ENCODE peak calls at places on chromosomes 5 and 9, in nine cellular contexts. Y is GM04504; F is NCI-H1436; I is LoVo; J is stimulated activated naive B cell treated with anti-CD40 and anti-IgM and Interleukin-4, amounts not matched to agents 10 μg/mL and 1 μg/mL and 100 μg/mL, for 72 hours; Z is RWPE1; A is fibroblast of the aortic adventitia; K is lower lobe of right lung; G is GM06990. O is an unnamed sample.

GRCh38 chr5:112548246-112548982 is 129.3 kb upstream of the EPB41L4A start:
- DNase-seq in Y (no peak), F (no peak), K (no peak), A (peak), G (no peak), I (no peak), Z (no peak), J (no peak), O (no peak)

GRCh38 chr5:177099422-177100093 is 12.8 kb downstream of the FGFR4 start:
- DNase-seq in F (no peak), G (no peak), Y (no peak), K (no peak), A (no peak), J (no peak), I (no peak), Z (no peak), O (no peak)

GRCh38 chr9:17519761-17520160 is 59.1 kb upstream of the SH3GL2 start:
- DNase-seq in Y (no peak), Z (no peak), G (no peak), I (no peak), A (peak), K (no peak), F (no peak), J (no peak), O (no peak)

GRCh38 chr9:78695521-78695920 is 398.6 kb downstream of the PSAT1 start:
- DNase-seq in A (no peak), Z (no peak), K (peak), Y (no peak), F (peak), I (peak), J (peak), G (peak), O (no peak)

GRCh38 chr5:176611435-176611834 is 1.5 kb upstream of the GPRIN1 start:
- DNase-seq in F (no peak), K (peak), J (no peak), I (peak), G (no peak), A (peak), Z (peak), Y (peak), O (no peak)

GRCh38 chr5:12614608-12615007 is 710.4 kb upstream of the CTNND2 start:
- DNase-seq in G (no peak), Z (no peak), J (no peak), K (no peak), A (no peak), Y (no peak), I (no peak), F (no peak), O (no peak)

GRCh38 chr9:109586993-109587392 is 88.9 kb upstream of the PTPN3 start:
- DNase-seq in G (no peak), F (no peak), A (no peak), Z (no peak), Y (no peak), J (no peak), K (no peak), I (no peak), O (no peak)

GRCh38 chr5:173396311-173396993 is 68.2 kb upstream of the STC2 start:
- DNase-seq in Y (no peak), A (no peak), I (no peak), G (no peak), J (no peak), K (no peak), F (no peak), Z (no peak), O (no peak)

GRCh38 chr5:119655081-119655480 is 25.7 kb downstream of the FAM170A start:
- DNase-seq in Y (no peak), I (no peak), A (no peak), K (peak), F (no peak), J (no peak), Z (peak), G (no peak), O (no peak)

GRCh38 chr9:114869845-114870244 is 60.5 kb downstream of the TNFSF8 start:
- DNase-seq in F (no peak), I (no peak), A (no peak), Z (no peak), J (no peak), G (no peak), K (peak), Y (no peak), O (no peak)

GRCh38 chr5:41338276-41338675 is 124.9 kb upstream of the C6 start:
- DNase-seq in A (peak), Y (no peak), Z (no peak), J (no peak), G (no peak), I (no peak), F (no peak), K (no peak), O (no peak)

GRCh38 chr5:108523360-108523759 is 141.5 kb upstream of the FBXL17 start:
- DNase-seq in A (no peak), F (no peak), Z (no peak), Y (no peak), K (no peak), I (no peak), G (no peak), J (no peak), O (no peak)

GRCh38 chr9:8760000-8760767 is 960.6 kb upstream of the DMAC1 start:
- DNase-seq in A (no peak), Z (no peak), K (no peak), I (no peak), F (no peak), J (peak), G (no peak), Y (no peak), O (no peak)

GRCh38 chr9:133306242-133307194 is 29.5 kb downstream of the SURF6 start:
- DNase-seq in K (no peak), A (no peak), I (no peak), J (no peak), Z (no peak), G (no peak), F (no peak), Y (peak), O (no peak)

GRCh38 chr9:70477146-70477745 is 62.8 kb upstream of the KLF9 start:
- DNase-seq in Z (peak), G (no peak), F (no peak), K (no peak), I (peak), J (no peak), A (no peak), Y (no peak), O (no peak)

GRCh38 chr5:102759289-102759688 is 4.2 kb downstream of the PAM start:
- DNase-seq in F (no peak), K (no peak), I (no peak), J (no peak), A (no peak), Y (no peak), Z (no peak), G (no peak), O (no peak)

GRCh38 chr9:111925017-111925770 is 28.6 kb downstream of the UGCG start:
- DNase-seq in G (no peak), Y (no peak), A (no peak), F (peak), J (no peak), Z (no peak), K (no peak), I (no peak), O (no peak)

GRCh38 chr5:143986567-143987242 is 174.7 kb downstream of the HMHB1 start:
- DNase-seq in K (no peak), G (no peak), Y (peak), Z (no peak), J (no peak), F (no peak), A (peak), I (peak), O (no peak)

GRCh38 chr5:174837919-174838902 is 113.8 kb downstream of the MSX2 start:
- DNase-seq in J (no peak), Z (peak), K (no peak), G (no peak), Y (peak), A (peak), I (no peak), F (no peak), O (no peak)

GRCh38 chr5:124411089-124411488 is 335.4 kb downstream of the ZNF608 start:
- DNase-seq in F (no peak), K (no peak), G (no peak), Z (no peak), Y (no peak), I (no peak), J (no peak), A (peak), O (no peak)

GRCh38 chr9:88392549-88392948 is 4.3 kb downstream of the SPIN1 start:
- DNase-seq in F (no peak), A (no peak), J (no peak), Z (no peak), Y (no peak), G (no peak), I (no peak), K (no peak), O (no peak)

GRCh38 chr9:105205787-105206511 is 38.5 kb upstream of the SLC44A1 start:
- DNase-seq in J (no peak), I (no peak), A (peak), G (no peak), F (no peak), K (no peak), Z (peak), Y (peak), O (no peak)

GRCh38 chr9:125323615-125324014 is 62.0 kb downstream of the GAPVD1 start:
- DNase-seq in G (no peak), Y (no peak), Z (no peak), F (no peak), A (peak), K (no peak), I (no peak), J (no peak), O (no peak)

GRCh38 chr5:37720550-37720952 is 119.3 kb downstream of the GDNF start:
- DNase-seq in Y (no peak), K (no peak), G (no peak), J (no peak), F (no peak), I (no peak), A (no peak), Z (no peak), O (no peak)

GRCh38 chr9:19154135-19154612 is 26.9 kb upstream of the PLIN2 start:
- DNase-seq in F (no peak), I (no peak), Y (no peak), Z (no peak), G (no peak), K (no peak), J (no peak), A (peak), O (no peak)

GRCh38 chr9:77021928-77022782 is 2.7 kb downstream of the FOXB2 start:
- DNase-seq in G (no peak), I (no peak), Y (no peak), F (no peak), Z (no peak), J (no peak), K (no peak), A (no peak), O (no peak)

GRCh38 chr9:135959814-135960213 is 1.4 kb downstream of the UBAC1 start:
- DNase-seq in J (no peak), K (no peak), A (peak), Z (no peak), F (no peak), G (no peak), I (no peak), Y (no peak), O (no peak)

GRCh38 chr5:60463179-60463868 is 236.6 kb downstream of the DEPDC1B start:
- DNase-seq in Y (no peak), J (no peak), K (no peak), G (no peak), A (peak), Z (no peak), I (no peak), F (no peak), O (no peak)

GRCh38 chr5:179158556-179158955 is 98.4 kb downstream of the ZNF354C start:
- DNase-seq in K (peak), J (no peak), I (no peak), G (no peak), F (no peak), Y (no peak), Z (no peak), A (no peak), O (no peak)

GRCh38 chr9:2336055-2336454 is 285.5 kb upstream of the VLDLR start:
- DNase-seq in I (no peak), Z (no peak), Y (no peak), A (peak), F (no peak), K (no peak), G (no peak), J (no peak), O (no peak)

GRCh38 chr5:35458824-35459207 is 158.8 kb upstream of the SPEF2 start:
- DNase-seq in J (no peak), Y (no peak), I (peak), G (no peak), Z (peak), A (no peak), F (peak), K (no peak), O (no peak)

GRCh38 chr9:1018121-1018520 is 32.0 kb upstream of the DMRT2 start:
- DNase-seq in K (no peak), G (no peak), Z (peak), F (no peak), A (peak), I (peak), J (no peak), Y (no peak), O (no peak)

GRCh38 chr5:168765220-168766037 is 186.3 kb upstream of the PANK3 start:
- DNase-seq in F (no peak), K (no peak), J (no peak), Y (peak), A (peak), G (no peak), I (no peak), Z (no peak), O (no peak)

GRCh38 chr9:11088826-11089374 is 476.1 kb upstream of the PTPRD start:
- DNase-seq in G (no peak), A (no peak), K (no peak), Y (no peak), F (no peak), Z (no peak), J (no peak), I (no peak), O (no peak)

GRCh38 chr9:72577212-72577753 is 55.9 kb downstream of the TMC1 start:
- DNase-seq in Y (peak), I (peak), Z (peak), G (no peak), J (no peak), A (peak), K (no peak), F (no peak), O (no peak)

GRCh38 chr9:135923508-135923907 is 16.2 kb upstream of the CAMSAP1 start:
- DNase-seq in J (no peak), I (no peak), A (no peak), K (peak), G (no peak), Z (no peak), Y (no peak), F (no peak), O (no peak)

GRCh38 chr9:94925751-94926456 is 199.4 kb downstream of the AOPEP start:
- DNase-seq in F (no peak), A (no peak), Y (no peak), J (no peak), Z (no peak), G (no peak), I (no peak), K (peak), O (no peak)

GRCh38 chr5:168423971-168424370 is 62.3 kb upstream of the RARS1 start:
- DNase-seq in A (no peak), F (no peak), J (no peak), Y (no peak), G (no peak), I (no peak), K (no peak), Z (no peak), O (no peak)